ENCODE peak calls at places on chromosome 20, in ten cellular contexts. One of them, this sample, is unnamed.

GRCh38 chr20:52974155-52974554 is 2.0 kb downstream of the TSHZ2 start:
- DNase-seq in cardiac fibroblast: no peak
- DNase-seq in AG09309: no peak
- DNase-seq in brain microvascular endothelial cell: no peak
- DNase-seq in activated gamma-delta T cell treated with Interleukin-2 at 50 U/mL for 16 hours: no peak
- DNase-seq in AG10803: no peak
- DNase-seq in 8988T: no peak
- DNase-seq in fibroblast of pulmonary artery: no peak
- DNase-seq in LoVo: no peak
- DNase-seq in T-helper 2 cell: no peak
- DNase-seq in this sample: no peak

GRCh38 chr20:51403465-51404220 is 138.9 kb downstream of the NFATC2 start:
- DNase-seq in cardiac fibroblast: no peak
- DNase-seq in AG09309: no peak
- DNase-seq in brain microvascular endothelial cell: no peak
- DNase-seq in activated gamma-delta T cell treated with Interleukin-2 at 50 U/mL for 16 hours: no peak
- DNase-seq in AG10803: no peak
- DNase-seq in 8988T: no peak
- DNase-seq in fibroblast of pulmonary artery: no peak
- DNase-seq in LoVo: no peak
- DNase-seq in T-helper 2 cell: no peak
- DNase-seq in this sample: no peak

GRCh38 chr20:32779500-32780215 is 17.5 kb downstream of the DNMT3B start:
- DNase-seq in cardiac fibroblast: no peak
- DNase-seq in AG09309: no peak
- DNase-seq in brain microvascular endothelial cell: no peak
- DNase-seq in activated gamma-delta T cell treated with Interleukin-2 at 50 U/mL for 16 hours: no peak
- DNase-seq in AG10803: no peak
- DNase-seq in 8988T: no peak
- DNase-seq in fibroblast of pulmonary artery: no peak
- DNase-seq in LoVo: no peak
- DNase-seq in T-helper 2 cell: no peak
- DNase-seq in this sample: no peak

GRCh38 chr20:51565741-51566140 is 23.2 kb upstream of the NFATC2 start:
- DNase-seq in cardiac fibroblast: peak
- DNase-seq in AG09309: peak
- DNase-seq in brain microvascular endothelial cell: peak
- DNase-seq in activated gamma-delta T cell treated with Interleukin-2 at 50 U/mL for 16 hours: no peak
- DNase-seq in AG10803: peak
- DNase-seq in 8988T: no peak
- DNase-seq in fibroblast of pulmonary artery: no peak
- DNase-seq in LoVo: no peak
- DNase-seq in T-helper 2 cell: no peak
- DNase-seq in this sample: no peak

GRCh38 chr20:48685300-48685699 is 142.5 kb downstream of the PREX1 start:
- DNase-seq in cardiac fibroblast: peak
- DNase-seq in AG09309: no peak
- DNase-seq in brain microvascular endothelial cell: no peak
- DNase-seq in activated gamma-delta T cell treated with Interleukin-2 at 50 U/mL for 16 hours: no peak
- DNase-seq in AG10803: no peak
- DNase-seq in 8988T: no peak
- DNase-seq in fibroblast of pulmonary artery: no peak
- DNase-seq in LoVo: no peak
- DNase-seq in T-helper 2 cell: no peak
- DNase-seq in this sample: no peak

GRCh38 chr20:49320460-49320859 is 42.6 kb upstream of the ZNFX1 start:
- DNase-seq in cardiac fibroblast: peak
- DNase-seq in AG09309: no peak
- DNase-seq in brain microvascular endothelial cell: peak
- DNase-seq in activated gamma-delta T cell treated with Interleukin-2 at 50 U/mL for 16 hours: no peak
- DNase-seq in AG10803: peak
- DNase-seq in 8988T: peak
- DNase-seq in fibroblast of pulmonary artery: peak
- DNase-seq in LoVo: peak
- DNase-seq in T-helper 2 cell: no peak
- DNase-seq in this sample: no peak

GRCh38 chr20:8246153-8246552 is 114.1 kb downstream of the PLCB1 start:
- DNase-seq in cardiac fibroblast: no peak
- DNase-seq in AG09309: no peak
- DNase-seq in brain microvascular endothelial cell: no peak
- DNase-seq in activated gamma-delta T cell treated with Interleukin-2 at 50 U/mL for 16 hours: no peak
- DNase-seq in AG10803: no peak
- DNase-seq in 8988T: no peak
- DNase-seq in fibroblast of pulmonary artery: no peak
- DNase-seq in LoVo: no peak
- DNase-seq in T-helper 2 cell: no peak
- DNase-seq in this sample: no peak

GRCh38 chr20:45963059-45964011 is 8.7 kb downstream of the ZNF335 start:
- DNase-seq in cardiac fibroblast: peak
- DNase-seq in AG09309: no peak
- DNase-seq in brain microvascular endothelial cell: peak
- DNase-seq in activated gamma-delta T cell treated with Interleukin-2 at 50 U/mL for 16 hours: no peak
- DNase-seq in AG10803: peak
- DNase-seq in 8988T: no peak
- DNase-seq in fibroblast of pulmonary artery: peak
- DNase-seq in LoVo: peak
- DNase-seq in T-helper 2 cell: no peak
- DNase-seq in this sample: no peak

GRCh38 chr20:1241456-1241855 is 15.6 kb downstream of the RAD21L1 start:
- DNase-seq in cardiac fibroblast: no peak
- DNase-seq in AG09309: no peak
- DNase-seq in brain microvascular endothelial cell: no peak
- DNase-seq in activated gamma-delta T cell treated with Interleukin-2 at 50 U/mL for 16 hours: no peak
- DNase-seq in AG10803: no peak
- DNase-seq in 8988T: no peak
- DNase-seq in fibroblast of pulmonary artery: no peak
- DNase-seq in LoVo: no peak
- DNase-seq in T-helper 2 cell: no peak
- DNase-seq in this sample: no peak

GRCh38 chr20:35009665-35010328 is 54.1 kb downstream of the MYH7B start:
- DNase-seq in cardiac fibroblast: no peak
- DNase-seq in AG09309: no peak
- DNase-seq in brain microvascular endothelial cell: no peak
- DNase-seq in activated gamma-delta T cell treated with Interleukin-2 at 50 U/mL for 16 hours: no peak
- DNase-seq in AG10803: no peak
- DNase-seq in 8988T: no peak
- DNase-seq in fibroblast of pulmonary artery: no peak
- DNase-seq in LoVo: no peak
- DNase-seq in T-helper 2 cell: no peak
- DNase-seq in this sample: no peak

This sample was measured in NK-92 treated with Interleukin-12 subunit alpha and Interleukin-12 subunit beta, amount 100 ng/mL, for 24 hours.